ENCODE peak calls at places on chromosomes 4 and X, in ten cellular contexts. A is lung; C is NCI-H1694; N is globus pallidus; E is BE2C; V is foreskin keratinocyte; X is stimulated activated CD4-positive, alpha-beta T cell treated with anti-CD3 and anti-CD28 coated beads, TNF-alpha, amount 100 ng/mL, for 48 hours; B is T-cell; P is iPS-NIHi11; S is activated CD8-positive, alpha-beta memory T cell treated with anti-CD3 and anti-CD28 coated beads for 48 hours. Q is an unnamed sample.

GRCh38 chr4:85774489-85774888 is 299.5 kb downstream of the ARHGAP24 start:
- DNase-seq in A (no peak), C (no peak), N (no peak), E (peak), V (no peak), X (no peak), B (no peak), P (peak), S (no peak), Q (no peak)

GRCh38 chrX:132467029-132467428 is 21.8 kb downstream of the MBNL3 start:
- DNase-seq in A (no peak), C (no peak), N (no peak), E (no peak), V (peak), X (no peak), B (no peak), P (no peak), S (no peak), Q (no peak)

GRCh38 chr4:186728631-186729271 is 5.1 kb upstream of the FAT1 start:
- DNase-seq in A (no peak), C (no peak), N (no peak), E (no peak), V (peak), X (no peak), B (no peak), P (no peak), S (no peak), Q (no peak)

GRCh38 chr4:24781999-24782745 is 13.2 kb upstream of the SOD3 start:
- DNase-seq in A (no peak), C (no peak), N (peak), E (no peak), V (no peak), X (no peak), B (no peak), P (no peak), S (no peak), Q (no peak)

GRCh38 chr4:111506706-111507105 is 638.5 kb upstream of the FAM241A start:
- DNase-seq in A (no peak), C (no peak), N (no peak), E (no peak), V (peak), X (no peak), B (no peak), P (no peak), S (no peak), Q (no peak)

GRCh38 chr4:187294861-187295260 is 571.2 kb upstream of the FAT1 start:
- DNase-seq in A (no peak), C (no peak), N (no peak), E (no peak), V (peak), X (no peak), B (no peak), P (no peak), S (no peak), Q (no peak)

GRCh38 chrX:31057291-31057690 is 14.6 kb downstream of the FTHL17 start:
- DNase-seq in A (no peak), C (no peak), N (no peak), E (no peak), V (no peak), X (no peak), B (no peak), P (no peak), S (no peak), Q (no peak)

GRCh38 chrX:130216312-130216711 is 44.5 kb downstream of the RAB33A start:
- DNase-seq in A (no peak), C (no peak), N (no peak), E (no peak), V (no peak), X (no peak), B (no peak), P (no peak), S (no peak), Q (no peak)

GRCh38 chrX:149825424-149825823 is 43.7 kb downstream of the MAGEA9 start:
- DNase-seq in A (no peak), C (peak), N (no peak), E (peak), V (no peak), X (no peak), B (peak), P (peak), S (no peak), Q (no peak)

GRCh38 chrX:771536-771935 is 140.9 kb downstream of the SHOX start:
- DNase-seq in A (no peak), C (no peak), N (no peak), E (no peak), V (no peak), X (no peak), B (no peak), P (no peak), S (no peak), Q (no peak)

GRCh38 chr4:73609688-73610087 is 10.5 kb downstream of the RASSF6 start:
- DNase-seq in A (no peak), C (no peak), N (no peak), E (no peak), V (peak), X (no peak), B (no peak), P (no peak), S (no peak), Q (no peak)

GRCh38 chrX:49204709-49205108 is 4.7 kb upstream of the SYP start:
- DNase-seq in A (no peak), C (no peak), N (no peak), E (no peak), V (no peak), X (no peak), B (no peak), P (no peak), S (no peak), Q (no peak)

GRCh38 chr4:158016511-158016910 is 156.3 kb downstream of the GASK1B start:
- DNase-seq in A (no peak), C (no peak), N (no peak), E (no peak), V (no peak), X (no peak), B (no peak), P (no peak), S (no peak), Q (no peak)

GRCh38 chrX:63963382-63963781 is 178.4 kb upstream of the ARHGEF9 start:
- DNase-seq in A (no peak), C (no peak), N (no peak), E (no peak), V (no peak), X (no peak), B (no peak), P (no peak), S (no peak), Q (no peak)